ENCODE peak calls at places on chromosomes 6 and 20, in seven cellular contexts. One of them, this sample, is unnamed.

GRCh38 chr6:4491501-4492260 is 284.5 kb upstream of the CDYL start:
- DNase-seq in ascending aorta: no peak
- DNase-seq in effector memory CD8-positive, alpha-beta T cell: no peak
- DNase-seq in cardiac muscle cell: no peak
- DNase-seq in GM04504: no peak
- DNase-seq in activated CD8-positive, alpha-beta memory T cell treated with anti-CD3 and anti-CD28 coated beads, Interleukin-2, amount 50 U/mL, for 48 hours: no peak
- DNase-seq in GM20000: no peak
- DNase-seq in this sample: peak; percentile 55

GRCh38 chr6:127420558-127420957 is 38.6 kb downstream of the KIAA0408 start:
- DNase-seq in ascending aorta: peak; percentile 87
- DNase-seq in effector memory CD8-positive, alpha-beta T cell: peak; percentile 25
- DNase-seq in cardiac muscle cell: peak; percentile 57
- DNase-seq in GM04504: peak; percentile 73
- DNase-seq in activated CD8-positive, alpha-beta memory T cell treated with anti-CD3 and anti-CD28 coated beads, Interleukin-2, amount 50 U/mL, for 48 hours: peak; percentile 69
- DNase-seq in GM20000: peak; percentile 81
- DNase-seq in this sample: peak; percentile 96

GRCh38 chr6:133956413-133957049 is 3.5 kb downstream of the TBPL1 start:
- DNase-seq in ascending aorta: no peak
- DNase-seq in effector memory CD8-positive, alpha-beta T cell: no peak
- DNase-seq in cardiac muscle cell: no peak
- DNase-seq in GM04504: no peak
- DNase-seq in activated CD8-positive, alpha-beta memory T cell treated with anti-CD3 and anti-CD28 coated beads, Interleukin-2, amount 50 U/mL, for 48 hours: no peak
- DNase-seq in GM20000: no peak
- DNase-seq in this sample: no peak

GRCh38 chr6:26216886-26217713 is 129.9 kb downstream of the HFE start:
- DNase-seq in ascending aorta: peak; percentile 96
- DNase-seq in effector memory CD8-positive, alpha-beta T cell: peak; percentile 66
- DNase-seq in cardiac muscle cell: peak; percentile 93
- DNase-seq in GM04504: no peak
- DNase-seq in activated CD8-positive, alpha-beta memory T cell treated with anti-CD3 and anti-CD28 coated beads, Interleukin-2, amount 50 U/mL, for 48 hours: peak; percentile 89
- DNase-seq in GM20000: no peak
- DNase-seq in this sample: peak; percentile 95

GRCh38 chr6:53464942-53465460 is 79.9 kb downstream of the GCLC start:
- DNase-seq in ascending aorta: peak; percentile 72
- DNase-seq in effector memory CD8-positive, alpha-beta T cell: no peak
- DNase-seq in cardiac muscle cell: no peak
- DNase-seq in GM04504: no peak
- DNase-seq in activated CD8-positive, alpha-beta memory T cell treated with anti-CD3 and anti-CD28 coated beads, Interleukin-2, amount 50 U/mL, for 48 hours: no peak
- DNase-seq in GM20000: no peak
- DNase-seq in this sample: no peak

GRCh38 chr6:33705268-33705885 is 6.1 kb downstream of the UQCC2 start:
- DNase-seq in ascending aorta: no peak
- DNase-seq in effector memory CD8-positive, alpha-beta T cell: no peak
- DNase-seq in cardiac muscle cell: no peak
- DNase-seq in GM04504: no peak
- DNase-seq in activated CD8-positive, alpha-beta memory T cell treated with anti-CD3 and anti-CD28 coated beads, Interleukin-2, amount 50 U/mL, for 48 hours: no peak
- DNase-seq in GM20000: no peak
- DNase-seq in this sample: no peak

GRCh38 chr6:152948150-152948768 is 34.6 kb downstream of the FBXO5 start:
- DNase-seq in ascending aorta: no peak
- DNase-seq in effector memory CD8-positive, alpha-beta T cell: peak; percentile 9
- DNase-seq in cardiac muscle cell: peak; percentile 60
- DNase-seq in GM04504: peak; percentile 14
- DNase-seq in activated CD8-positive, alpha-beta memory T cell treated with anti-CD3 and anti-CD28 coated beads, Interleukin-2, amount 50 U/mL, for 48 hours: no peak
- DNase-seq in GM20000: peak; percentile 44
- DNase-seq in this sample: peak; percentile 64

GRCh38 chr6:75151013-75151412 is 54.8 kb downstream of the COL12A1 start:
- DNase-seq in ascending aorta: no peak
- DNase-seq in effector memory CD8-positive, alpha-beta T cell: no peak
- DNase-seq in cardiac muscle cell: no peak
- DNase-seq in GM04504: no peak
- DNase-seq in activated CD8-positive, alpha-beta memory T cell treated with anti-CD3 and anti-CD28 coated beads, Interleukin-2, amount 50 U/mL, for 48 hours: no peak
- DNase-seq in GM20000: no peak
- DNase-seq in this sample: no peak

GRCh38 chr6:111791415-111791814 is 81.8 kb downstream of the FYN start:
- DNase-seq in ascending aorta: no peak
- DNase-seq in effector memory CD8-positive, alpha-beta T cell: no peak
- DNase-seq in cardiac muscle cell: no peak
- DNase-seq in GM04504: peak; percentile 33
- DNase-seq in activated CD8-positive, alpha-beta memory T cell treated with anti-CD3 and anti-CD28 coated beads, Interleukin-2, amount 50 U/mL, for 48 hours: no peak
- DNase-seq in GM20000: no peak
- DNase-seq in this sample: no peak

GRCh38 chr6:23611776-23612381 is 514.1 kb upstream of the NRSN1 start:
- DNase-seq in ascending aorta: no peak
- DNase-seq in effector memory CD8-positive, alpha-beta T cell: no peak
- DNase-seq in cardiac muscle cell: no peak
- DNase-seq in GM04504: no peak
- DNase-seq in activated CD8-positive, alpha-beta memory T cell treated with anti-CD3 and anti-CD28 coated beads, Interleukin-2, amount 50 U/mL, for 48 hours: no peak
- DNase-seq in GM20000: no peak
- DNase-seq in this sample: no peak

GRCh38 chr6:102474041-102474807 is 1080.7 kb downstream of the GRIK2 start:
- DNase-seq in ascending aorta: no peak
- DNase-seq in effector memory CD8-positive, alpha-beta T cell: no peak
- DNase-seq in cardiac muscle cell: no peak
- DNase-seq in GM04504: no peak
- DNase-seq in activated CD8-positive, alpha-beta memory T cell treated with anti-CD3 and anti-CD28 coated beads, Interleukin-2, amount 50 U/mL, for 48 hours: no peak
- DNase-seq in GM20000: no peak
- DNase-seq in this sample: no peak

GRCh38 chr6:11805259-11806053 is 26.9 kb upstream of the ADTRP start:
- DNase-seq in ascending aorta: no peak
- DNase-seq in effector memory CD8-positive, alpha-beta T cell: no peak
- DNase-seq in cardiac muscle cell: no peak
- DNase-seq in GM04504: no peak
- DNase-seq in activated CD8-positive, alpha-beta memory T cell treated with anti-CD3 and anti-CD28 coated beads, Interleukin-2, amount 50 U/mL, for 48 hours: no peak
- DNase-seq in GM20000: no peak
- DNase-seq in this sample: no peak

GRCh38 chr20:53750827-53751393 is 157.3 kb upstream of the ZNF217 start:
- DNase-seq in ascending aorta: no peak
- DNase-seq in effector memory CD8-positive, alpha-beta T cell: peak; percentile 26
- DNase-seq in cardiac muscle cell: peak; percentile 4
- DNase-seq in GM04504: peak; percentile 87
- DNase-seq in activated CD8-positive, alpha-beta memory T cell treated with anti-CD3 and anti-CD28 coated beads, Interleukin-2, amount 50 U/mL, for 48 hours: peak; percentile 65
- DNase-seq in GM20000: no peak
- DNase-seq in this sample: peak; percentile 29

GRCh38 chr6:12324096-12324495 is 33.9 kb downstream of the EDN1 start:
- DNase-seq in ascending aorta: no peak
- DNase-seq in effector memory CD8-positive, alpha-beta T cell: no peak
- DNase-seq in cardiac muscle cell: no peak
- DNase-seq in GM04504: no peak
- DNase-seq in activated CD8-positive, alpha-beta memory T cell treated with anti-CD3 and anti-CD28 coated beads, Interleukin-2, amount 50 U/mL, for 48 hours: no peak
- DNase-seq in GM20000: no peak
- DNase-seq in this sample: peak; percentile 80

GRCh38 chr6:130134594-130134993 is 88.2 kb downstream of the SAMD3 start:
- DNase-seq in ascending aorta: no peak
- DNase-seq in effector memory CD8-positive, alpha-beta T cell: no peak
- DNase-seq in cardiac muscle cell: no peak
- DNase-seq in GM04504: no peak
- DNase-seq in activated CD8-positive, alpha-beta memory T cell treated with anti-CD3 and anti-CD28 coated beads, Interleukin-2, amount 50 U/mL, for 48 hours: no peak
- DNase-seq in GM20000: no peak
- DNase-seq in this sample: no peak

GRCh38 chr6:167079853-167080297 is 43.0 kb upstream of the CCR6 start:
- DNase-seq in ascending aorta: no peak
- DNase-seq in effector memory CD8-positive, alpha-beta T cell: peak; percentile 48
- DNase-seq in cardiac muscle cell: no peak
- DNase-seq in GM04504: no peak
- DNase-seq in activated CD8-positive, alpha-beta memory T cell treated with anti-CD3 and anti-CD28 coated beads, Interleukin-2, amount 50 U/mL, for 48 hours: peak; percentile 71
- DNase-seq in GM20000: peak; percentile 77
- DNase-seq in this sample: no peak

GRCh38 chr6:35512740-35513139 is at the start of gene TULP1:
- DNase-seq in ascending aorta: no peak
- DNase-seq in effector memory CD8-positive, alpha-beta T cell: no peak
- DNase-seq in cardiac muscle cell: no peak
- DNase-seq in GM04504: no peak
- DNase-seq in activated CD8-positive, alpha-beta memory T cell treated with anti-CD3 and anti-CD28 coated beads, Interleukin-2, amount 50 U/mL, for 48 hours: no peak
- DNase-seq in GM20000: no peak
- DNase-seq in this sample: no peak

GRCh38 chr6:161242779-161243693 is 30.8 kb downstream of the AGPAT4 start:
- DNase-seq in ascending aorta: no peak
- DNase-seq in effector memory CD8-positive, alpha-beta T cell: peak; percentile 82
- DNase-seq in cardiac muscle cell: no peak
- DNase-seq in GM04504: peak; percentile 51
- DNase-seq in activated CD8-positive, alpha-beta memory T cell treated with anti-CD3 and anti-CD28 coated beads, Interleukin-2, amount 50 U/mL, for 48 hours: peak; percentile 61
- DNase-seq in GM20000: no peak
- DNase-seq in this sample: no peak

GRCh38 chr6:139187489-139187888 is 52.6 kb downstream of the HECA start:
- DNase-seq in ascending aorta: no peak
- DNase-seq in effector memory CD8-positive, alpha-beta T cell: no peak
- DNase-seq in cardiac muscle cell: no peak
- DNase-seq in GM04504: no peak
- DNase-seq in activated CD8-positive, alpha-beta memory T cell treated with anti-CD3 and anti-CD28 coated beads, Interleukin-2, amount 50 U/mL, for 48 hours: no peak
- DNase-seq in GM20000: no peak
- DNase-seq in this sample: no peak

GRCh38 chr6:44058617-44059358 is 68.5 kb downstream of the MRPL14 start:
- DNase-seq in ascending aorta: peak; percentile 96
- DNase-seq in effector memory CD8-positive, alpha-beta T cell: no peak
- DNase-seq in cardiac muscle cell: no peak
- DNase-seq in GM04504: peak; percentile 95
- DNase-seq in activated CD8-positive, alpha-beta memory T cell treated with anti-CD3 and anti-CD28 coated beads, Interleukin-2, amount 50 U/mL, for 48 hours: no peak
- DNase-seq in GM20000: peak; percentile 78
- DNase-seq in this sample: peak; percentile 95

GRCh38 chr6:152221806-152222628 is 414.5 kb downstream of the ESR1 start:
- DNase-seq in ascending aorta: no peak
- DNase-seq in effector memory CD8-positive, alpha-beta T cell: no peak
- DNase-seq in cardiac muscle cell: no peak
- DNase-seq in GM04504: no peak
- DNase-seq in activated CD8-positive, alpha-beta memory T cell treated with anti-CD3 and anti-CD28 coated beads, Interleukin-2, amount 50 U/mL, for 48 hours: no peak
- DNase-seq in GM20000: no peak
- DNase-seq in this sample: no peak

GRCh38 chr20:45969712-45970634 is 2.0 kb downstream of the ZNF335 start:
- DNase-seq in ascending aorta: peak; percentile 64
- DNase-seq in effector memory CD8-positive, alpha-beta T cell: no peak
- DNase-seq in cardiac muscle cell: peak; percentile 73
- DNase-seq in GM04504: no peak
- DNase-seq in activated CD8-positive, alpha-beta memory T cell treated with anti-CD3 and anti-CD28 coated beads, Interleukin-2, amount 50 U/mL, for 48 hours: no peak
- DNase-seq in GM20000: peak; percentile 55
- DNase-seq in this sample: peak; percentile 43

GRCh38 chr6:168711666-168712300 is 270.8 kb downstream of the SMOC2 start:
- DNase-seq in ascending aorta: no peak
- DNase-seq in effector memory CD8-positive, alpha-beta T cell: no peak
- DNase-seq in cardiac muscle cell: no peak
- DNase-seq in GM04504: no peak
- DNase-seq in activated CD8-positive, alpha-beta memory T cell treated with anti-CD3 and anti-CD28 coated beads, Interleukin-2, amount 50 U/mL, for 48 hours: no peak
- DNase-seq in GM20000: no peak
- DNase-seq in this sample: no peak

GRCh38 chr6:33271098-33271607 is 523 bp downstream of the VPS52 start:
- DNase-seq in ascending aorta: no peak
- DNase-seq in effector memory CD8-positive, alpha-beta T cell: no peak
- DNase-seq in cardiac muscle cell: no peak
- DNase-seq in GM04504: no peak
- DNase-seq in activated CD8-positive, alpha-beta memory T cell treated with anti-CD3 and anti-CD28 coated beads, Interleukin-2, amount 50 U/mL, for 48 hours: no peak
- DNase-seq in GM20000: no peak
- DNase-seq in this sample: no peak

GRCh38 chr6:25056130-25056529 is 120.4 kb upstream of the RIPOR2 start:
- DNase-seq in ascending aorta: no peak
- DNase-seq in effector memory CD8-positive, alpha-beta T cell: peak; percentile 76
- DNase-seq in cardiac muscle cell: no peak
- DNase-seq in GM04504: no peak
- DNase-seq in activated CD8-positive, alpha-beta memory T cell treated with anti-CD3 and anti-CD28 coated beads, Interleukin-2, amount 50 U/mL, for 48 hours: no peak
- DNase-seq in GM20000: peak; percentile 41
- DNase-seq in this sample: no peak

GRCh38 chr20:9458075-9458818 is 56.1 kb upstream of the LAMP5 start:
- DNase-seq in ascending aorta: no peak
- DNase-seq in effector memory CD8-positive, alpha-beta T cell: no peak
- DNase-seq in cardiac muscle cell: peak; percentile 15
- DNase-seq in GM04504: no peak
- DNase-seq in activated CD8-positive, alpha-beta memory T cell treated with anti-CD3 and anti-CD28 coated beads, Interleukin-2, amount 50 U/mL, for 48 hours: no peak
- DNase-seq in GM20000: no peak
- DNase-seq in this sample: no peak

GRCh38 chr6:88965691-88966090 is 2.3 kb upstream of the RNGTT start:
- DNase-seq in ascending aorta: no peak
- DNase-seq in effector memory CD8-positive, alpha-beta T cell: no peak
- DNase-seq in cardiac muscle cell: no peak
- DNase-seq in GM04504: no peak
- DNase-seq in activated CD8-positive, alpha-beta memory T cell treated with anti-CD3 and anti-CD28 coated beads, Interleukin-2, amount 50 U/mL, for 48 hours: no peak
- DNase-seq in GM20000: no peak
- DNase-seq in this sample: no peak

GRCh38 chr6:110048221-110048875 is 70.2 kb downstream of the GPR6 start:
- DNase-seq in ascending aorta: no peak
- DNase-seq in effector memory CD8-positive, alpha-beta T cell: no peak
- DNase-seq in cardiac muscle cell: no peak
- DNase-seq in GM04504: no peak
- DNase-seq in activated CD8-positive, alpha-beta memory T cell treated with anti-CD3 and anti-CD28 coated beads, Interleukin-2, amount 50 U/mL, for 48 hours: no peak
- DNase-seq in GM20000: no peak
- DNase-seq in this sample: no peak

GRCh38 chr6:40778186-40778585 is 191.0 kb upstream of the LRFN2 start:
- DNase-seq in ascending aorta: no peak
- DNase-seq in effector memory CD8-positive, alpha-beta T cell: no peak
- DNase-seq in cardiac muscle cell: no peak
- DNase-seq in GM04504: no peak
- DNase-seq in activated CD8-positive, alpha-beta memory T cell treated with anti-CD3 and anti-CD28 coated beads, Interleukin-2, amount 50 U/mL, for 48 hours: no peak
- DNase-seq in GM20000: no peak
- DNase-seq in this sample: peak; percentile 47

GRCh38 chr6:5059036-5059896 is 25.9 kb upstream of the PPP1R3G start:
- DNase-seq in ascending aorta: no peak
- DNase-seq in effector memory CD8-positive, alpha-beta T cell: no peak
- DNase-seq in cardiac muscle cell: no peak
- DNase-seq in GM04504: no peak
- DNase-seq in activated CD8-positive, alpha-beta memory T cell treated with anti-CD3 and anti-CD28 coated beads, Interleukin-2, amount 50 U/mL, for 48 hours: no peak
- DNase-seq in GM20000: no peak
- DNase-seq in this sample: no peak

This sample was measured in endothelial cell of umbilical vein.